ENCODE peak calls at places on chromosomes 3 and 15, in eight cellular contexts. R, I, C, B, V, W, N and Y are unnamed samples.

GRCh38 chr3:137110392-137110996 is 152.7 kb downstream of the IL20RB start:
- DNase-seq in R (no peak), I (peak; percentile 22), C (no peak), B (no peak), V (peak; percentile 56), W (no peak), N (no peak), Y (no peak)

GRCh38 chr15:74420193-74420905 is 13.4 kb downstream of the SEMA7A start:
- DNase-seq in R (no peak), I (no peak), C (peak; percentile 38), B (no peak), V (no peak), W (no peak), N (no peak), Y (no peak)

GRCh38 chr3:132695006-132695405 is 27.2 kb downstream of the NPHP3 start:
- DNase-seq in R (no peak), I (no peak), C (no peak), B (no peak), V (peak; percentile 39), W (no peak), N (no peak), Y (no peak)

GRCh38 chr15:63072809-63073277 is 30.3 kb downstream of the TPM1 start:
- DNase-seq in R (no peak), I (no peak), C (no peak), B (no peak), V (no peak), W (no peak), N (no peak), Y (no peak)

GRCh38 chr15:41789237-41789636 is 15.0 kb downstream of the MAPKBP1 start:
- DNase-seq in R (no peak), I (no peak), C (no peak), B (no peak), V (no peak), W (no peak), N (no peak), Y (no peak)

GRCh38 chr15:39579487-39580116 is 1.3 kb upstream of the THBS1 start:
- DNase-seq in R (no peak), I (peak; percentile 51), C (peak; percentile 74), B (peak; percentile 78), V (no peak), W (peak; percentile 57), N (peak; percentile 95), Y (peak; percentile 70)

GRCh38 chr3:89679686-89680085 is 572.3 kb downstream of the EPHA3 start:
- DNase-seq in R (no peak), I (no peak), C (no peak), B (no peak), V (no peak), W (no peak), N (no peak), Y (no peak)

GRCh38 chr15:47414207-47414606 is 303.1 kb upstream of the SEMA6D start:
- DNase-seq in R (no peak), I (no peak), C (no peak), B (no peak), V (no peak), W (no peak), N (no peak), Y (no peak)

GRCh38 chr3:43243590-43244587 is 42.5 kb upstream of the SNRK start:
- DNase-seq in R (no peak), I (no peak), C (no peak), B (no peak), V (no peak), W (no peak), N (no peak), Y (no peak)

GRCh38 chr3:106685751-106686150 is 691.5 kb upstream of the CCDC54 start:
- DNase-seq in R (no peak), I (no peak), C (no peak), B (no peak), V (no peak), W (no peak), N (no peak), Y (no peak)

GRCh38 chr3:186694288-186695032 is 22.7 kb upstream of the KNG1 start:
- DNase-seq in R (no peak), I (no peak), C (no peak), B (no peak), V (no peak), W (no peak), N (peak; percentile 47), Y (no peak)

GRCh38 chr3:125045965-125046364 is 9.8 kb downstream of the HEG1 start:
- DNase-seq in R (no peak), I (no peak), C (no peak), B (no peak), V (no peak), W (no peak), N (no peak), Y (no peak)
- TF ChIP-seq CTCF in R (no peak), I (no peak), C (no peak), B (no peak), V (peak; percentile 55), W (no peak), N (no peak), Y (no peak)

GRCh38 chr3:9930804-9931418 is 2.7 kb upstream of the CRELD1 start:
- DNase-seq in R (no peak), I (no peak), C (no peak), B (no peak), V (peak; percentile 63), W (no peak), N (no peak), Y (no peak)
- TF ChIP-seq CTCF in R (no peak), I (peak; percentile 35), C (no peak), B (no peak), V (peak; percentile 24), W (no peak), N (peak; percentile 45), Y (no peak)

GRCh38 chr15:90818251-90819210 is 49.9 kb upstream of the FURIN start:
- DNase-seq in R (no peak), I (no peak), C (peak; percentile 29), B (peak; percentile 53), V (peak; percentile 40), W (no peak), N (peak; percentile 82), Y (no peak)
- TF ChIP-seq CTCF in R (peak; percentile 41), I (no peak), C (peak; percentile 29), B (peak; percentile 63), V (peak; percentile 18), W (no peak), N (peak; percentile 70), Y (no peak)

GRCh38 chr3:87900061-87900460 is 158.7 kb downstream of the CGGBP1 start:
- DNase-seq in R (no peak), I (no peak), C (no peak), B (no peak), V (peak; percentile 1), W (no peak), N (no peak), Y (no peak)
- TF ChIP-seq CTCF in R (no peak), I (peak; percentile 24), C (peak; percentile 19), B (peak; percentile 14), V (peak; percentile 33), W (no peak), N (peak; percentile 73), Y (peak; percentile 12)

GRCh38 chr3:189300345-189300744 is 128.6 kb downstream of the TPRG1 start:
- DNase-seq in R (no peak), I (no peak), C (no peak), B (no peak), V (no peak), W (no peak), N (no peak), Y (no peak)

GRCh38 chr3:189297957-189298356 is 126.2 kb downstream of the TPRG1 start:
- DNase-seq in R (no peak), I (no peak), C (no peak), B (no peak), V (no peak), W (no peak), N (no peak), Y (no peak)

GRCh38 chr3:189295089-189295488 is 123.3 kb downstream of the TPRG1 start:
- DNase-seq in R (no peak), I (no peak), C (no peak), B (no peak), V (no peak), W (no peak), N (no peak), Y (no peak)

GRCh38 chr3:189301479-189301878 is 129.7 kb downstream of the TPRG1 start:
- DNase-seq in R (no peak), I (no peak), C (no peak), B (no peak), V (no peak), W (no peak), N (peak; percentile 55), Y (no peak)

DNA sequence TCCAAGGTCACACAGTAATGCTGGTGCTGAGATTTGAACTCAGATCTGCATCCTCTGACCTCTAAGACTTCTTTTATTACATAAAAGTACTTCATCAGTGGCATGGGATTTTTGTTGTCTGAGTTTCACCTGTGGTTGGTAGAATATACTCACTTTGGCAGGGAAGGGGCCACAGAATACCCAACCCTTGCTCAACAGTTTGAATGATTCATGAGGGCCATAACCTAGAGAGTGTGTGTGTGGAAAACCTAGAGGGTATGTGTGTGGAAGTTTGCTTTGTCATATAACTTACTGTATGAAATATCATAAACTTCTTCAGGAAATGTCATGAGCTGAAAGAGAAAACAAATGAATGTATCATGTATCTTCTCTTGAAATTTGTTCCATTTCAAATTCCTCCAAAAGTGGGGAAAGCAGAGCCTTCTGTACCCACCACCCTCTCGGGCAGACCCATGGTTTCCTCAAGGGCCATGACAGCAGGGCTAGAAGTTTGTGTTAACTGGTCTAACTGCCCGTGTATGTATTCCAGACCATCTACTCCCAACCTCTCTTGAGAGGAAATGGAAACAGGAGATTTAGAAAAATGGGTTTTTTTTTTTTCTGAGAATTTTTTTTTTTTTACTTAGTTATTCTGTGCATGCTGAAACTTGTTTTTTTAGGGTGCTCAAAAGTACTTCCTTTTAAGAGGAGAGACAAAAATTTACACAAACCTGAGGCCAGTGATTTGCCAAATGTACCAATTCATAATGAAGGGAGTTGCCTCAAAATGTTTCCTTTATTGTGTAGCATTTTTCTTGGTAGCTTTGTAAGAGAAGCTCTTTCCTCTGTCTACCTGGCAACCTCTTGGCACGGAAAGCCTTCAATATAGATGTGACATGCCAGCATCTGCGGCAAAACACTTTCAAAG is 127.0 kb downstream of the TPRG1 start:
- DNase-seq in R (no peak), I (no peak), C (no peak), B (no peak), V (no peak), W (no peak), N (no peak), Y (no peak)
- TF ChIP-seq CTCF in R (no peak), I (no peak), C (no peak), B (no peak), V (no peak), W (no peak), N (no peak), Y (no peak)

DNA sequence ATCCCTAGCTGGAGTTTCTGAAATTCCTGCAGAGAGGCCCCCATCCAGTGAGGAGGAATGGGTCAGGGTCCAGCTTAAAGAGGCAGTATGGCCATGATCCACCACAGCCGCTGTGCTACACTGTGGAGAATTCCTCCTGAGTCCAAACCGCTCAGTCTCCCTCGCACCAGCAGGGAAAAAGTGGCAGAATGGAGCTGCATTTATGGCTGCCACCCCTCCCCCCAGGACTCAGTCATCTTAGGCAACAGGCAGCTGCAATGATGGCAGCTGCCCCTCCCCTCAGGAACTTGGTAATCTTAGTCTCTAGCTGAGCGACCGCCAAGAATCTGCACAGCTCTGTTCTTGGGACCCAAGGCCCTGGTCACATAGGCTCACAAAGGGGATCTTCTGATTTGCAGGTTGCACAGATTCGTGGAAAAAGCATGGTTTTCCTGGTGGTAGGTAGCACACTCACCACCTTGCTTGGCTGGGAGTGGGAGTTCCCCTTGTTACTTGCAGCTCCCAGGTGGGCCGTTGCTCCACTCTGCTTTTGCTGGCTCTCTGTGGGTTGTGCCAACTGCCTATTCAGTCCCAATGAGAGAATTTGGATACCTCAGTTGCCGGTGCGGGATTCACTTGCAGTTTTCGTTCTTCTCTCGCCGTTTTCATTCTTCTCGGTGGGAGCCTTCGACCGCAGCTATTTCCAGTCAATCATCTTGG is 204.1 kb downstream of the STXBP5L start:
- DNase-seq in R (no peak), I (no peak), C (no peak), B (peak; percentile 50), V (no peak), W (no peak), N (peak; percentile 87), Y (no peak)
- TF ChIP-seq CTCF in R (no peak), I (no peak), C (no peak), B (peak; percentile 61), V (no peak), W (no peak), N (peak; percentile 58), Y (no peak)